ENCODE peak calls at places on chromosomes 13 and 19, in five cellular contexts. J is HepG2, B is A549, E is K562, M is GM12878. T is an unnamed sample.

GRCh38 chr19:39969266-39969665 is 1.7 kb upstream of the PSMC4 start:
- DNase-seq in J (peak; percentile 14), B (no peak), E (peak; percentile 23), M (no peak), T (no peak)

GRCh38 chr19:39492225-39492624 is 6.5 kb upstream of the DLL3 start:
- DNase-seq in J (no peak), B (no peak), E (no peak), M (no peak), T (no peak)

GRCh38 chr13:45518525-45519235 is 53.9 kb downstream of the COG3 start:
- DNase-seq in J (no peak), B (no peak), E (no peak), M (no peak), T (no peak)

GRCh38 chr13:100394005-100394695 is 194.4 kb downstream of the GGACT start:
- DNase-seq in J (no peak), B (no peak), E (peak; percentile 20), M (peak; percentile 51), T (no peak)

GRCh38 chr19:34666200-34666957 is 10.6 kb downstream of the SCGB2B2 start:
- DNase-seq in J (no peak), B (no peak), E (no peak), M (no peak), T (no peak)

GRCh38 chr19:1173160-1173844 is 766 bp downstream of the SBNO2 start:
- DNase-seq in J (no peak), B (no peak), E (peak; percentile 57), M (no peak), T (no peak)

GRCh38 chr19:7360393-7360984 is 11.8 kb downstream of the ARHGEF18 start:
- DNase-seq in J (no peak), B (no peak), E (no peak), M (no peak), T (no peak)

GRCh38 chr19:6067975-6068374 is 42.3 kb downstream of the RFX2 start:
- DNase-seq in J (no peak), B (no peak), E (no peak), M (no peak), T (no peak)

GRCh38 chr13:95494082-95494681 is 58.3 kb upstream of the CLDN10 start:
- DNase-seq in J (peak; percentile 55), B (peak; percentile 48), E (peak; percentile 62), M (no peak), T (no peak)

GRCh38 chr19:5341448-5341820 is 822 bp upstream of the PTPRS start:
- DNase-seq in J (no peak), B (no peak), E (no peak), M (no peak), T (no peak)

GRCh38 chr19:35043906-35044305 is 2.4 kb downstream of the HPN start:
- DNase-seq in J (no peak), B (no peak), E (no peak), M (no peak), T (no peak)

GRCh38 chr19:14818588-14818987 is 16.4 kb downstream of the OR7A5 start:
- DNase-seq in J (no peak), B (no peak), E (no peak), M (no peak), T (no peak)

GRCh38 chr13:94641432-94641941 is 39.8 kb downstream of the GPR180 start:
- DNase-seq in J (no peak), B (no peak), E (no peak), M (no peak), T (no peak)

GRCh38 chr13:53250272-53250875 is 221.8 kb downstream of the OLFM4 start:
- DNase-seq in J (peak; percentile 74), B (peak; percentile 3), E (peak; percentile 73), M (peak; percentile 15), T (no peak)

GRCh38 chr13:110128546-110128945 is 178.4 kb downstream of the COL4A1 start:
- DNase-seq in J (no peak), B (no peak), E (no peak), M (no peak), T (no peak)

GRCh38 chr13:26873174-26873698 is 112.7 kb upstream of the GPR12 start:
- DNase-seq in J (no peak), B (no peak), E (no peak), M (no peak), T (no peak)

GRCh38 chr13:26867451-26868067 is 107.0 kb upstream of the GPR12 start:
- DNase-seq in J (no peak), B (peak; percentile 5), E (peak; percentile 18), M (no peak), T (peak; percentile 62)

GRCh38 chr13:26878465-26878864 is 117.9 kb upstream of the GPR12 start:
- DNase-seq in J (no peak), B (no peak), E (no peak), M (no peak), T (no peak)

GRCh38 chr13:26872444-26873173 is 112.0 kb upstream of the GPR12 start:
- DNase-seq in J (peak; percentile 31), B (peak; percentile 8), E (peak; percentile 61), M (no peak), T (peak; percentile 92)
- TF ChIP-seq HDAC2 in J (no peak), B (no peak), E (no peak), M (no peak), T (no peak)

GRCh38 chr13:66468656-66469055 is 761.5 kb downstream of the PCDH9 start:
- DNase-seq in J (no peak), B (no peak), E (no peak), M (no peak), T (no peak)
- H3K27ac ChIP-seq in J (no peak overlapping the region), B (no peak overlapping the region), E (no peak overlapping the region), M (no peak overlapping the region), T (no peak overlapping the region)

GRCh38 chr13:31768351-31768750 is 29.0 kb downstream of the RXFP2 start:
- DNase-seq in J (no peak), B (no peak), E (no peak), M (no peak), T (no peak)

GRCh38 chr13:31764556-31764955 is 25.2 kb downstream of the RXFP2 start:
- DNase-seq in J (no peak), B (no peak), E (no peak), M (no peak), T (no peak)

GRCh38 chr13:31765441-31765840 is 26.1 kb downstream of the RXFP2 start:
- DNase-seq in J (no peak), B (no peak), E (no peak), M (no peak), T (no peak)

GRCh38 chr13:31769581-31769980 is 30.3 kb downstream of the RXFP2 start:
- DNase-seq in J (no peak), B (no peak), E (no peak), M (no peak), T (no peak)

GRCh38 chr13:31767175-31767900 is 28.0 kb downstream of the RXFP2 start:
- DNase-seq in J (no peak), B (no peak), E (no peak), M (no peak), T (no peak)
- TF ChIP-seq HDAC2 in J (no peak), B (no peak), E (no peak), M (no peak), T (no peak)

GRCh38 chr13:33452873-33453558 is 167.5 kb upstream of the STARD13 start:
- DNase-seq in J (no peak), B (no peak), E (no peak), M (no peak), T (no peak)
- H3K27ac ChIP-seq in J (no peak overlapping the region), B (no peak overlapping the region), E (no peak overlapping the region), M (no peak overlapping the region), T (no peak overlapping the region)

GRCh38 chr13:101841687-101842086 is 389.2 kb downstream of the ITGBL1 start:
- DNase-seq in J (no peak), B (no peak), E (no peak), M (no peak), T (no peak)

GRCh38 chr13:101845501-101846012 is 393.1 kb downstream of the ITGBL1 start:
- DNase-seq in J (peak; percentile 22), B (no peak), E (no peak), M (no peak), T (no peak)

DNA sequence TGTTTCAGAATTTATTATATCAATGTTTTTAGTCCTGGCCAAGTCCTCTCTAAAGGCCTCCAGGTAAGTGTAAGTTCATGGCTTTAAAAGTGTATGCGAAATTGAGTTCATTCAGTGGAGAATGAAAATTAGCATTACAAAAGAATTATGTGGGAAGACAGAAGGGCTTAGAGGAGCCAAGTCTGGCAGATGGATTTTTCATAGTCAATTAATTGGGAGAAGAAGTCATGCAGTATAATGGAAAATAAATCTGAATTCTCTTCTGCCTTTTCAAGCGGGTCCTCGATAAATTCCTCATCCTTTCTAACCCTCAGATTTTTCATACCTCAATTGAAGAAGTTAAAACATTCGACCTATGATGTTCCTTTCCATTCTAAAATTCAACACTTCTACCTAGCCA is 394.2 kb downstream of the ITGBL1 start:
- DNase-seq in J (no peak), B (no peak), E (no peak), M (no peak), T (no peak)
- TF ChIP-seq HDAC2 in J (no peak), B (no peak), E (no peak), M (no peak), T (no peak)

GRCh38 chr13:111881700-111882099 is 185.2 kb upstream of the SOX1 start:
- DNase-seq in J (no peak), B (no peak), E (no peak), M (no peak), T (no peak)
- H3K27ac ChIP-seq in J (no peak overlapping the region), B (no peak overlapping the region), E (no peak overlapping the region), M (no peak overlapping the region), T (no peak overlapping the region)

GRCh38 chr19:58364127-58364526 is 1.6 kb upstream of the ZNF497 start:
- DNase-seq in J (no peak), B (no peak), E (no peak), M (no peak), T (no peak)
- TF ChIP-seq HDAC2 in J (no peak), B (no peak), E (no peak), M (no peak), T (no peak)

DNA sequence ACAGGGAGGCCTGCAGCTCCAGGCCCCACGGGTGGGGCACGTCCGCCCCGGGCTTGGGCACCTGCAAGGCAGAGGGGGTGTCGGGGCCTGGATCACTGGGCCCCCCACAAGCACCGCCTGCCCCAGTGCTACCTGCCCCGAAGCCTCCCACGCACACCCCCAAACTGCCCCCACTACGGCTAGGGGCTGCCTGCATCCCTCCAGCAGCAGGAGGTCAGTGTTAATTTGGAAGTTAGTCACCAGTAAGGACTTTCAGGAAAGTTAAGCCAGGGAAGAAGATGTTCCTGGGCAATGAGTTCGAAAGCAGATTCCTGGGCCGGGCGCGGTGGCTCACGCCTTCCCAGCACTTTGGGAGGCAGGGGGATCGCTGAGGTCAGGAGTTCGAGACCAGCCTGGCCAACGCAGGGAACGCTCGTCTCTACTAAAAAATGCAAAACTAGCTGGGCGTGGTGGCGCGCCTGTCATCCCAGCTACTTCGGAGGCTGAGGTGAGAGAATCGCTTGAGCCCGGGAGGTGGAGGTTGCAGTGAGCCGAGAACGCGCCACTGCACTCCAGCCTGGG is 5.5 kb downstream of the PEAK3 start:
- DNase-seq in J (no peak), B (no peak), E (no peak), M (no peak), T (no peak)
- H3K27ac ChIP-seq in J (no peak overlapping the region), B (no peak overlapping the region), E (no peak overlapping the region), M (no peak overlapping the region), T (no peak overlapping the region)

GRCh38 chr19:33448159-33448516 is 73.5 kb downstream of the PEPD start:
- DNase-seq in J (no peak), B (no peak), E (no peak), M (no peak), T (no peak)
- TF ChIP-seq HDAC2 in J (no peak), B (no peak), E (no peak), M (no peak), T (no peak)

T was measured in H1.